ENCODE peak calls at places on chromosomes 4 and X, in nine cellular contexts. I, M, Z, E, Q, T, G, W and R are unnamed samples.
A peak's percentile ranks its signal among the peaks of the same experiment; 100 is the strongest.

GRCh38 chrX:123731258-123731986 is 1.4 kb downstream of the THOC2 start:
- DNase-seq in I (no peak), M (no peak), Z (peak; percentile 35), E (no peak), Q (no peak), T (no peak), G (no peak), W (peak; percentile 19), R (no peak)

GRCh38 chrX:116417968-116418367 is 18.4 kb upstream of the SLC6A14 start:
- DNase-seq in I (no peak), M (no peak), Z (no peak), E (no peak), Q (no peak), T (no peak), G (no peak), W (no peak), R (no peak)

GRCh38 chrX:49884290-49884862 is 5.1 kb downstream of the USP27X start:
- DNase-seq in I (peak; percentile 67), M (no peak), Z (peak; percentile 52), E (peak; percentile 41), Q (peak; percentile 45), T (peak; percentile 56), G (peak; percentile 38), W (peak; percentile 53), R (no peak)

GRCh38 chrX:7083468-7084396 is 63.8 kb upstream of the STS start:
- DNase-seq in I (no peak), M (no peak), Z (peak; percentile 98), E (peak; percentile 54), Q (peak; percentile 40), T (no peak), G (no peak), W (peak; percentile 86), R (no peak)

GRCh38 chrX:143854006-143854405 is 29.9 kb upstream of the UBE2NL start:
- DNase-seq in I (no peak), M (no peak), Z (peak; percentile 77), E (no peak), Q (no peak), T (no peak), G (no peak), W (peak; percentile 40), R (no peak)

GRCh38 chr4:66572949-66573348 is 902.7 kb upstream of the EPHA5 start:
- DNase-seq in I (no peak), M (no peak), Z (peak; percentile 45), E (no peak), Q (no peak), T (no peak), G (no peak), W (peak; percentile 91), R (no peak)

GRCh38 chr4:141302926-141303325 is 82.2 kb downstream of the ZNF330 start:
- DNase-seq in I (no peak), M (no peak), Z (no peak), E (no peak), Q (no peak), T (no peak), G (no peak), W (no peak), R (no peak)

GRCh38 chrX:105471597-105471996 is 251.1 kb upstream of the TEX13A start:
- DNase-seq in I (no peak), M (no peak), Z (no peak), E (no peak), Q (no peak), T (no peak), G (no peak), W (no peak), R (no peak)

GRCh38 chr4:80252953-80253352 is 13.5 kb upstream of the FGF5 start:
- DNase-seq in I (no peak), M (no peak), Z (no peak), E (no peak), Q (no peak), T (no peak), G (no peak), W (no peak), R (no peak)

GRCh38 chr4:23305026-23305425 is 584.8 kb downstream of the PPARGC1A start:
- DNase-seq in I (no peak), M (no peak), Z (peak; percentile 0), E (no peak), Q (no peak), T (no peak), G (no peak), W (no peak), R (no peak)

GRCh38 chrX:30992381-30992904 is 79.4 kb downstream of the FTHL17 start:
- DNase-seq in I (peak; percentile 39), M (no peak), Z (no peak), E (no peak), Q (no peak), T (no peak), G (no peak), W (no peak), R (no peak)

GRCh38 chrX:21770631-21771321 is 12.9 kb upstream of the SMPX start:
- DNase-seq in I (no peak), M (no peak), Z (no peak), E (no peak), Q (no peak), T (no peak), G (no peak), W (no peak), R (no peak)

GRCh38 chr4:156442961-156443360 is 489.3 kb upstream of the CTSO start:
- DNase-seq in I (no peak), M (no peak), Z (no peak), E (no peak), Q (no peak), T (no peak), G (no peak), W (no peak), R (no peak)

GRCh38 chr4:85209161-85209560 is 242.7 kb upstream of the WDFY3 start:
- DNase-seq in I (no peak), M (no peak), Z (peak; percentile 50), E (no peak), Q (no peak), T (no peak), G (no peak), W (peak; percentile 5), R (no peak)

GRCh38 chrX:9003041-9003440 is 30.9 kb downstream of the FAM9B start:
- DNase-seq in I (no peak), M (no peak), Z (no peak), E (no peak), Q (no peak), T (no peak), G (no peak), W (no peak), R (no peak)

GRCh38 chr4:137700072-137700471 is 167.8 kb upstream of the PCDH18 start:
- DNase-seq in I (no peak), M (no peak), Z (peak; percentile 61), E (no peak), Q (no peak), T (no peak), G (no peak), W (peak; percentile 85), R (no peak)

GRCh38 chrX:153423652-153424051 is 12.4 kb downstream of the ZFP92 start:
- DNase-seq in I (no peak), M (no peak), Z (no peak), E (no peak), Q (no peak), T (peak; percentile 52), G (no peak), W (peak; percentile 2), R (no peak)

DNA sequence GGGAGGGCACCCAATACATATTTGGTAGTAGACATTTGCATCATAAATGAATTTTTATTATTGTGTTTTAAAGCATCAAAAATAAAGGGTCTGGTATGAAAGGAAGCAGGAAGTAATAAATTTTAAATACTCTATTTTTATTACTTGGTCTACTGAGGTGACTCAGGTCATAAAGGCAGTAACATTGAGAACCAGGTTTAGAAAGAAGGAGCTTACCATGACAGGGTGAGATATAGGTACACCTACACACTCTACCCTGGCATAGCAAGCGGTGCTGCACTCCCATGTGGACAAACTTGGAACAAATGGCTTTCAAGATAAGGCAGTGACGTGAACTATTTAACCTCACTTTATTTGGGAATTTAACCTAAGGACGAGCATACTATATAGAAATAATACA is 344.6 kb downstream of the BMPR1B start:
- DNase-seq in I (no peak), M (no peak), Z (no peak), E (no peak), Q (no peak), T (no peak), G (no peak), W (no peak), R (no peak)
- TF ChIP-seq CTCF in I (no peak), M (no peak), Z (no peak), E (no peak), Q (no peak), T (no peak), G (no peak), W (no peak), R (no peak)

GRCh38 chrX:53452812-53453211 is 18.6 kb upstream of the HSD17B10 start:
- DNase-seq in I (no peak), M (no peak), Z (no peak), E (no peak), Q (no peak), T (no peak), G (no peak), W (no peak), R (no peak)

GRCh38 chrX:53456254-53456653 is 22.1 kb upstream of the HSD17B10 start:
- DNase-seq in I (no peak), M (no peak), Z (peak; percentile 72), E (no peak), Q (no peak), T (no peak), G (no peak), W (no peak), R (no peak)

DNA sequence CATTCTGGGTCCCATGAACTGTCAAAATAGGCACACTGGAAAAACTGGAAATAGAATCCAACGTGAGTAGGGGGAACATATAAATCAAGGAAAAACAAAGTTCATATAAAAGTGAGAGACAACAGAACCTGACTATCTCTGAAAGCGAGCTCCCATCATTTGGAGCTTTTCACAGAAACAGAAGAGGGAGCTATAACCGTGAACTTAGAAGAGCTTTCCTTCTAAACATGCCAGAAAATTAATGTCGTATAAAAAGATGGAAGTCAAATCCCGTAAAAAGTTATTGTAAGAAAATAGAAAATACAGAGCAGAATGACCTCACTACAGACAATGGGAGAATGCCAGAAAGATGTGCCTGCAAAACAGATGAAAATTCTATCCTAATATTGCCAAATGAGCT is 23.9 kb upstream of the HSD17B10 start:
- DNase-seq in I (no peak), M (no peak), Z (peak; percentile 49), E (no peak), Q (no peak), T (no peak), G (no peak), W (peak; percentile 37), R (no peak)
- TF ChIP-seq CTCF in I (no peak), M (no peak), Z (peak; percentile 44), E (no peak), Q (no peak), T (no peak), G (no peak), W (peak; percentile 33), R (no peak)

GRCh38 chr4:150976478-150977118 is 38.5 kb downstream of the LRBA start:
- DNase-seq in I (no peak), M (no peak), Z (no peak), E (no peak), Q (no peak), T (no peak), G (no peak), W (no peak), R (no peak)
- TF ChIP-seq CTCF in I (no peak), M (no peak), Z (no peak), E (no peak), Q (no peak), T (no peak), G (no peak), W (no peak), R (no peak)

DNA sequence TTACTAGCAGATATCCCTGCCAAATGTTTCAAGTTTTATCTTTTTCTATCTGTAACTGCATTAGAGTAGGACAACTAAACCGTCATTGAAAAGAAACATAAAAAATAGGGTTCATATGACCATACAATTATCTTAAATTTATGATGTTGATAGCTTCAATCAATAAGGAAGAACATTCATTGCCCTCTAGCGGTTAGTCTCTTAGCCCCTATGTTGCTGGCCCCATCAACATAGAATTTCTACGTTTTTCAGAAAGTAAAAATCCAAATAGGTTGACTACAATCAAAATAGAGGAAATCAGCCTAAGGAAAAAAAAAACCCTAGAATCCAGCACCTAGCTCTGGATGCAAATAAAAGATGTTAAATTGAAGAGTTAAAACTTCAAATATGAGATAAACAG is 225.1 kb upstream of the ITM2A start:
- DNase-seq in I (no peak), M (no peak), Z (no peak), E (no peak), Q (no peak), T (no peak), G (no peak), W (no peak), R (no peak)
- TF ChIP-seq CTCF in I (no peak), M (no peak), Z (peak; percentile 8), E (no peak), Q (no peak), T (no peak), G (no peak), W (no peak), R (no peak)